ENCODE peak calls at places on chromosome 16, in five cellular contexts. One of them, this sample, is unnamed.
A peak's percentile ranks its signal among the peaks of the same experiment; 100 is the strongest.

GRCh38 chr16:29815032-29815721 is 775 bp upstream of the PAGR1 start:
- DNase-seq in HFFc6: no peak
- DNase-seq in AG20443: peak; percentile 44
- DNase-seq in T-helper 22 cell: no peak
- DNase-seq in sciatic nerve: peak; percentile 78
- DNase-seq in this sample: peak; percentile 45

GRCh38 chr16:77647726-77648125 is 74.6 kb upstream of the NUDT7 start:
- DNase-seq in T-helper 22 cell: no peak
- DNase-seq in HFFc6: no peak
- DNase-seq in AG20443: no peak
- DNase-seq in sciatic nerve: no peak
- DNase-seq in this sample: no peak

GRCh38 chr16:3363793-3364192 is 8.1 kb downstream of the OR2C1 start:
- DNase-seq in T-helper 22 cell: no peak
- DNase-seq in AG20443: no peak
- DNase-seq in HFFc6: no peak
- DNase-seq in sciatic nerve: no peak
- DNase-seq in this sample: no peak

GRCh38 chr16:89401641-89402445 is 88.5 kb downstream of the ANKRD11 start:
- DNase-seq in HFFc6: peak; percentile 71
- DNase-seq in T-helper 22 cell: no peak
- DNase-seq in sciatic nerve: no peak
- DNase-seq in AG20443: peak; percentile 65
- DNase-seq in this sample: no peak

GRCh38 chr16:83552193-83552592 is 255.6 kb upstream of the HSBP1 start:
- DNase-seq in sciatic nerve: no peak
- DNase-seq in HFFc6: no peak
- DNase-seq in T-helper 22 cell: no peak
- DNase-seq in AG20443: peak; percentile 15
- DNase-seq in this sample: peak; percentile 85

GRCh38 chr16:14485811-14486519 is 144.1 kb downstream of the PARN start:
- DNase-seq in HFFc6: no peak
- DNase-seq in T-helper 22 cell: no peak
- DNase-seq in AG20443: no peak
- DNase-seq in sciatic nerve: no peak
- DNase-seq in this sample: no peak

GRCh38 chr16:24988593-24989338 is 26.4 kb downstream of the ARHGAP17 start:
- DNase-seq in AG20443: peak; percentile 64
- DNase-seq in T-helper 22 cell: no peak
- DNase-seq in sciatic nerve: no peak
- DNase-seq in HFFc6: peak; percentile 58
- DNase-seq in this sample: peak; percentile 83

GRCh38 chr16:80346160-80346632 is 194.6 kb upstream of the DYNLRB2 start:
- DNase-seq in HFFc6: no peak
- DNase-seq in AG20443: peak; percentile 75
- DNase-seq in sciatic nerve: no peak
- DNase-seq in T-helper 22 cell: no peak
- DNase-seq in this sample: no peak

GRCh38 chr16:29892458-29892813 is 6.9 kb downstream of the SEZ6L2 start:
- DNase-seq in HFFc6: no peak
- DNase-seq in AG20443: no peak
- DNase-seq in T-helper 22 cell: no peak
- DNase-seq in sciatic nerve: no peak
- DNase-seq in this sample: no peak

GRCh38 chr16:48676836-48677235 is 66.9 kb upstream of the N4BP1 start:
- DNase-seq in HFFc6: peak; percentile 5
- DNase-seq in sciatic nerve: no peak
- DNase-seq in AG20443: no peak
- DNase-seq in T-helper 22 cell: no peak
- DNase-seq in this sample: peak; percentile 40

GRCh38 chr16:85449195-85449884 is 163.8 kb upstream of the GSE1 start:
- DNase-seq in AG20443: no peak
- DNase-seq in HFFc6: no peak
- DNase-seq in sciatic nerve: no peak
- DNase-seq in T-helper 22 cell: no peak
- DNase-seq in this sample: no peak

GRCh38 chr16:86383488-86384262 is 126.7 kb upstream of the FOXF1 start:
- DNase-seq in AG20443: peak; percentile 82
- DNase-seq in HFFc6: peak; percentile 82
- DNase-seq in T-helper 22 cell: no peak
- DNase-seq in sciatic nerve: no peak
- DNase-seq in this sample: peak; percentile 96

GRCh38 chr16:67943256-67943618 is 683 bp downstream of the LCAT start:
- DNase-seq in HFFc6: no peak
- DNase-seq in T-helper 22 cell: no peak
- DNase-seq in AG20443: no peak
- DNase-seq in sciatic nerve: no peak
- DNase-seq in this sample: no peak

GRCh38 chr16:53207810-53208752 is 153.3 kb downstream of the CHD9 start:
- DNase-seq in HFFc6: peak; percentile 78
- DNase-seq in T-helper 22 cell: no peak
- DNase-seq in sciatic nerve: no peak
- DNase-seq in AG20443: peak; percentile 81
- DNase-seq in this sample: peak; percentile 86

GRCh38 chr16:4371481-4372314 is at the start of gene VASN:
- DNase-seq in T-helper 22 cell: peak; percentile 57
- DNase-seq in sciatic nerve: peak; percentile 94
- DNase-seq in AG20443: peak; percentile 94
- DNase-seq in HFFc6: peak; percentile 77
- DNase-seq in this sample: peak; percentile 85

GRCh38 chr16:76164970-76165558 is 112.1 kb upstream of the CNTNAP4 start:
- DNase-seq in HFFc6: no peak
- DNase-seq in T-helper 22 cell: no peak
- DNase-seq in sciatic nerve: no peak
- DNase-seq in AG20443: no peak
- DNase-seq in this sample: no peak

GRCh38 chr16:71542377-71542776 is 16.2 kb downstream of the CHST4 start:
- DNase-seq in AG20443: peak; percentile 62
- DNase-seq in sciatic nerve: peak; percentile 55
- DNase-seq in HFFc6: no peak
- DNase-seq in T-helper 22 cell: peak; percentile 7
- DNase-seq in this sample: peak; percentile 60

GRCh38 chr16:68711421-68712139 is 25.5 kb upstream of the CDH1 start:
- DNase-seq in sciatic nerve: no peak
- DNase-seq in HFFc6: no peak
- DNase-seq in AG20443: no peak
- DNase-seq in T-helper 22 cell: no peak
- DNase-seq in this sample: no peak

GRCh38 chr16:67563708-67564468 is 1.6 kb downstream of the CTCF start:
- DNase-seq in AG20443: peak; percentile 35
- DNase-seq in HFFc6: peak; percentile 59
- DNase-seq in sciatic nerve: peak; percentile 58
- DNase-seq in T-helper 22 cell: no peak
- DNase-seq in this sample: peak; percentile 64

GRCh38 chr16:840561-841454 is 40.3 kb upstream of the GNG13 start:
- DNase-seq in T-helper 22 cell: no peak
- DNase-seq in HFFc6: no peak
- DNase-seq in sciatic nerve: no peak
- DNase-seq in AG20443: no peak
- DNase-seq in this sample: no peak

GRCh38 chr16:55698331-55698730 is 42.5 kb downstream of the SLC6A2 start:
- DNase-seq in sciatic nerve: no peak
- DNase-seq in HFFc6: no peak
- DNase-seq in AG20443: no peak
- DNase-seq in T-helper 22 cell: no peak
- DNase-seq in this sample: no peak

GRCh38 chr16:77234611-77235010 is 35.4 kb downstream of the SYCE1L start:
- DNase-seq in HFFc6: no peak
- DNase-seq in AG20443: no peak
- DNase-seq in T-helper 22 cell: no peak
- DNase-seq in sciatic nerve: no peak
- DNase-seq in this sample: no peak

GRCh38 chr16:19559242-19559910 is 3.9 kb downstream of the VPS35L start:
- DNase-seq in AG20443: peak; percentile 49
- DNase-seq in HFFc6: peak; percentile 67
- DNase-seq in sciatic nerve: no peak
- DNase-seq in T-helper 22 cell: no peak
- DNase-seq in this sample: peak; percentile 63

GRCh38 chr16:68455631-68456030 is 7.3 kb upstream of the SMPD3 start:
- DNase-seq in HFFc6: no peak
- DNase-seq in sciatic nerve: no peak
- DNase-seq in AG20443: no peak
- DNase-seq in T-helper 22 cell: no peak
- DNase-seq in this sample: no peak

GRCh38 chr16:79994413-79994812 is 393.9 kb upstream of the MAF start:
- DNase-seq in sciatic nerve: no peak
- DNase-seq in T-helper 22 cell: no peak
- DNase-seq in AG20443: no peak
- DNase-seq in HFFc6: no peak
- DNase-seq in this sample: no peak

GRCh38 chr16:53629607-53630312 is 73.9 kb downstream of the RPGRIP1L start:
- DNase-seq in T-helper 22 cell: no peak
- DNase-seq in sciatic nerve: no peak
- DNase-seq in HFFc6: no peak
- DNase-seq in AG20443: no peak
- DNase-seq in this sample: no peak

GRCh38 chr16:50610331-50611262 is 62.4 kb downstream of the NKD1 start:
- DNase-seq in AG20443: no peak
- DNase-seq in HFFc6: no peak
- DNase-seq in sciatic nerve: no peak
- DNase-seq in T-helper 22 cell: no peak
- DNase-seq in this sample: no peak

GRCh38 chr16:29641561-29641960 is 21.5 kb upstream of the SPN start:
- DNase-seq in HFFc6: no peak
- DNase-seq in T-helper 22 cell: no peak
- DNase-seq in sciatic nerve: no peak
- DNase-seq in AG20443: peak; percentile 9
- DNase-seq in this sample: no peak

GRCh38 chr16:50702725-50703124 is 9.3 kb downstream of the NOD2 start:
- DNase-seq in sciatic nerve: no peak
- DNase-seq in T-helper 22 cell: no peak
- DNase-seq in HFFc6: no peak
- DNase-seq in AG20443: no peak
- DNase-seq in this sample: no peak

GRCh38 chr16:75575976-75576375 is 9.8 kb downstream of the GABARAPL2 start:
- DNase-seq in sciatic nerve: no peak
- DNase-seq in HFFc6: no peak
- DNase-seq in T-helper 22 cell: no peak
- DNase-seq in AG20443: no peak
- DNase-seq in this sample: no peak

GRCh38 chr16:27547134-27547533 is 2.6 kb downstream of the GTF3C1 start:
- DNase-seq in sciatic nerve: no peak
- DNase-seq in T-helper 22 cell: no peak
- DNase-seq in AG20443: peak; percentile 82
- DNase-seq in HFFc6: peak; percentile 45
- DNase-seq in this sample: peak; percentile 60

GRCh38 chr16:24906199-24906808 is 60.5 kb downstream of the SLC5A11 start:
- DNase-seq in HFFc6: peak; percentile 4
- DNase-seq in AG20443: peak; percentile 61
- DNase-seq in sciatic nerve: no peak
- DNase-seq in T-helper 22 cell: no peak
- DNase-seq in this sample: peak; percentile 28

GRCh38 chr16:89921699-89922476 is 1.3 kb upstream of the TUBB3 start:
- DNase-seq in sciatic nerve: no peak
- DNase-seq in AG20443: peak; percentile 92
- DNase-seq in HFFc6: peak; percentile 96
- DNase-seq in T-helper 22 cell: no peak
- DNase-seq in this sample: peak; percentile 97

GRCh38 chr16:7400117-7400890 is 67.7 kb downstream of the RBFOX1 start:
- DNase-seq in sciatic nerve: no peak
- DNase-seq in HFFc6: no peak
- DNase-seq in T-helper 22 cell: no peak
- DNase-seq in AG20443: no peak
- DNase-seq in this sample: no peak